ENCODE peak calls at places on chromosomes 11 and 22, in five cellular contexts. One of them, this sample, is unnamed.

GRCh38 chr22:49433717-49434611 is 393.7 kb downstream of the BRD1 start:
- DNase-seq in hepatocyte: no peak
- DNase-seq in adrenal gland: no peak
- DNase-seq in foreskin keratinocyte: no peak
- DNase-seq in body of pancreas: no peak
- DNase-seq in this sample: no peak

GRCh38 chr22:35894937-35895708 is 133.5 kb downstream of the RBFOX2 start:
- DNase-seq in hepatocyte: peak
- DNase-seq in adrenal gland: peak
- DNase-seq in foreskin keratinocyte: peak
- DNase-seq in body of pancreas: no peak
- DNase-seq in this sample: peak

GRCh38 chr11:2701898-2702434 is 2.2 kb upstream of the KCNQ1OT1 start:
- DNase-seq in hepatocyte: no peak
- DNase-seq in adrenal gland: no peak
- DNase-seq in foreskin keratinocyte: no peak
- DNase-seq in body of pancreas: no peak
- DNase-seq in this sample: no peak

GRCh38 chr11:36142439-36142838 is 146.8 kb downstream of the COMMD9 start:
- DNase-seq in hepatocyte: no peak
- DNase-seq in adrenal gland: no peak
- DNase-seq in foreskin keratinocyte: no peak
- DNase-seq in body of pancreas: no peak
- DNase-seq in this sample: no peak

GRCh38 chr11:362642-363442 is 6.5 kb upstream of the B4GALNT4 start:
- DNase-seq in hepatocyte: no peak
- DNase-seq in adrenal gland: no peak
- DNase-seq in foreskin keratinocyte: no peak
- DNase-seq in body of pancreas: no peak
- DNase-seq in this sample: no peak

GRCh38 chr11:46361283-46362145 is 14.3 kb downstream of the DGKZ start:
- DNase-seq in hepatocyte: no peak
- DNase-seq in adrenal gland: no peak
- DNase-seq in foreskin keratinocyte: no peak
- DNase-seq in body of pancreas: peak
- DNase-seq in this sample: no peak

GRCh38 chr22:23970816-23971482 is 3.3 kb downstream of the DDT start:
- DNase-seq in hepatocyte: peak
- DNase-seq in adrenal gland: no peak
- DNase-seq in foreskin keratinocyte: no peak
- DNase-seq in body of pancreas: no peak
- DNase-seq in this sample: no peak

GRCh38 chr11:90849278-90849677 is 626.4 kb upstream of the CHORDC1 start:
- DNase-seq in hepatocyte: no peak
- DNase-seq in adrenal gland: no peak
- DNase-seq in foreskin keratinocyte: no peak
- DNase-seq in body of pancreas: no peak
- DNase-seq in this sample: no peak

GRCh38 chr22:46516638-46517037 is 20.8 kb downstream of the CELSR1 start:
- DNase-seq in hepatocyte: no peak
- DNase-seq in adrenal gland: no peak
- DNase-seq in foreskin keratinocyte: no peak
- DNase-seq in body of pancreas: no peak
- DNase-seq in this sample: no peak

GRCh38 chr11:1876361-1877063 is 15.2 kb downstream of the PRR33 start:
- DNase-seq in hepatocyte: peak
- DNase-seq in adrenal gland: peak
- DNase-seq in foreskin keratinocyte: peak
- DNase-seq in body of pancreas: peak
- DNase-seq in this sample: peak

GRCh38 chr11:95108159-95108611 is 18.5 kb downstream of the ENDOD1 start:
- DNase-seq in hepatocyte: peak
- DNase-seq in adrenal gland: peak
- DNase-seq in foreskin keratinocyte: peak
- DNase-seq in body of pancreas: peak
- DNase-seq in this sample: peak

GRCh38 chr11:9399466-9399865 is 15.0 kb downstream of the IPO7 start:
- DNase-seq in hepatocyte: no peak
- DNase-seq in adrenal gland: no peak
- DNase-seq in foreskin keratinocyte: no peak
- DNase-seq in body of pancreas: no peak
- DNase-seq in this sample: no peak

GRCh38 chr11:117187007-117187406 is 8.5 kb downstream of the SIDT2 start:
- DNase-seq in hepatocyte: no peak
- DNase-seq in adrenal gland: peak
- DNase-seq in foreskin keratinocyte: no peak
- DNase-seq in body of pancreas: peak
- DNase-seq in this sample: peak

GRCh38 chr22:31579835-31580242 is 82.2 kb downstream of the PISD start:
- DNase-seq in hepatocyte: peak
- DNase-seq in adrenal gland: no peak
- DNase-seq in foreskin keratinocyte: no peak
- DNase-seq in body of pancreas: no peak
- DNase-seq in this sample: no peak

GRCh38 chr11:130211781-130212401 is 52.3 kb downstream of the ST14 start:
- DNase-seq in hepatocyte: no peak
- DNase-seq in adrenal gland: peak
- DNase-seq in foreskin keratinocyte: no peak
- DNase-seq in body of pancreas: no peak
- DNase-seq in this sample: peak

GRCh38 chr11:112614605-112615004 is 346.6 kb upstream of the NCAM1 start:
- DNase-seq in hepatocyte: no peak
- DNase-seq in adrenal gland: no peak
- DNase-seq in foreskin keratinocyte: peak
- DNase-seq in body of pancreas: no peak
- DNase-seq in this sample: no peak

GRCh38 chr22:49617264-49617663 is 210.4 kb downstream of the BRD1 start:
- DNase-seq in hepatocyte: no peak
- DNase-seq in adrenal gland: no peak
- DNase-seq in foreskin keratinocyte: no peak
- DNase-seq in body of pancreas: no peak
- DNase-seq in this sample: no peak

GRCh38 chr11:33773399-33774355 is 643 bp downstream of the FBXO3 start:
- DNase-seq in hepatocyte: peak
- DNase-seq in adrenal gland: no peak
- DNase-seq in foreskin keratinocyte: peak
- DNase-seq in body of pancreas: no peak
- DNase-seq in this sample: peak

GRCh38 chr11:130163346-130164220 is 4.0 kb downstream of the ST14 start:
- DNase-seq in hepatocyte: no peak
- DNase-seq in adrenal gland: peak
- DNase-seq in foreskin keratinocyte: no peak
- DNase-seq in body of pancreas: peak
- DNase-seq in this sample: peak

GRCh38 chr11:130635937-130636336 is 187.5 kb downstream of the ADAMTS15 start:
- DNase-seq in hepatocyte: no peak
- DNase-seq in adrenal gland: no peak
- DNase-seq in foreskin keratinocyte: no peak
- DNase-seq in body of pancreas: no peak
- DNase-seq in this sample: no peak

GRCh38 chr11:112364962-112365481 is 104.4 kb upstream of the PLET1 start:
- DNase-seq in hepatocyte: peak
- DNase-seq in adrenal gland: no peak
- DNase-seq in foreskin keratinocyte: peak
- DNase-seq in body of pancreas: no peak
- DNase-seq in this sample: no peak

GRCh38 chr11:9535189-9535781 is 38.2 kb upstream of the WEE1 start:
- DNase-seq in hepatocyte: peak
- DNase-seq in adrenal gland: peak
- DNase-seq in foreskin keratinocyte: peak
- DNase-seq in body of pancreas: peak
- DNase-seq in this sample: peak

GRCh38 chr11:7668911-7669310 is 4.4 kb downstream of the CYB5R2 start:
- DNase-seq in hepatocyte: no peak
- DNase-seq in adrenal gland: no peak
- DNase-seq in foreskin keratinocyte: peak
- DNase-seq in body of pancreas: no peak
- DNase-seq in this sample: no peak

GRCh38 chr11:119626197-119626909 is 102.6 kb downstream of the NECTIN1 start:
- DNase-seq in hepatocyte: no peak
- DNase-seq in adrenal gland: no peak
- DNase-seq in foreskin keratinocyte: no peak
- DNase-seq in body of pancreas: no peak
- DNase-seq in this sample: no peak

GRCh38 chr11:29119691-29120328 is 897.0 kb downstream of the KCNA4 start:
- DNase-seq in hepatocyte: peak
- DNase-seq in adrenal gland: no peak
- DNase-seq in foreskin keratinocyte: peak
- DNase-seq in body of pancreas: no peak
- DNase-seq in this sample: no peak

GRCh38 chr22:46202897-46203589 is 47.0 kb downstream of the CDPF1 start:
- DNase-seq in hepatocyte: peak
- DNase-seq in adrenal gland: no peak
- DNase-seq in foreskin keratinocyte: no peak
- DNase-seq in body of pancreas: no peak
- DNase-seq in this sample: peak

DNA sequence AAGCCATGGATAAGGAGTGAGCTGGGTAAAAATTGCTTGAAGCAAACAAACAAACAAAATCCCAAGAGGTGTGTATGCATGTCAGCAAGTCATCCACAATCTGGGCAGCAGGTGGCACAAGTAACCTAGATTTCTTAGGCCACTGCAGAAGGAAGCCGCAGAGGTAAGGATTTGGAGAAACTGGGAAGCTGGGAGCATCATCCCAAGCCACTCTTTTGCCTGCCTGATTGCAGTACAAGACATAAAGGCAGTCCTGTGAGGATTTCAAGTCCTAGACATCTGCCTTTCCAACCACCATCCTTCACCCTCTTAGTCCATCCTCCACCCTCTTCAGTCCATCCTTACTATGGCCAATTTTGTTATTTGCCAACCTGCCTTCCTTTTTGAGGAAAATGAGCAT is 67.2 kb upstream of the BMAL1 start:
- DNase-seq in hepatocyte: peak
- DNase-seq in adrenal gland: peak
- DNase-seq in foreskin keratinocyte: peak
- DNase-seq in body of pancreas: peak
- DNase-seq in this sample: peak
- TF ChIP-seq CTCF in hepatocyte: peak
- TF ChIP-seq CTCF in adrenal gland: peak
- TF ChIP-seq CTCF in foreskin keratinocyte: peak
- TF ChIP-seq CTCF in body of pancreas: peak
- TF ChIP-seq CTCF in this sample: peak

GRCh38 chr22:20550057-20550817 is 42.8 kb downstream of the MED15 start:
- DNase-seq in hepatocyte: no peak
- DNase-seq in adrenal gland: no peak
- DNase-seq in foreskin keratinocyte: no peak
- DNase-seq in body of pancreas: no peak
- DNase-seq in this sample: no peak
- H3K27ac ChIP-seq in hepatocyte: peak
- H3K27ac ChIP-seq in adrenal gland: peak
- H3K27ac ChIP-seq in foreskin keratinocyte: no peak
- H3K27ac ChIP-seq in body of pancreas: peak
- H3K27ac ChIP-seq in this sample: peak

GRCh38 chr11:64656797-64657196 is 65.8 kb downstream of the SLC22A12 start:
- DNase-seq in hepatocyte: no peak
- DNase-seq in adrenal gland: no peak
- DNase-seq in foreskin keratinocyte: no peak
- DNase-seq in body of pancreas: no peak
- DNase-seq in this sample: no peak
- TF ChIP-seq CTCF in hepatocyte: peak
- TF ChIP-seq CTCF in adrenal gland: no peak
- TF ChIP-seq CTCF in foreskin keratinocyte: no peak
- TF ChIP-seq CTCF in body of pancreas: no peak
- TF ChIP-seq CTCF in this sample: no peak

DNA sequence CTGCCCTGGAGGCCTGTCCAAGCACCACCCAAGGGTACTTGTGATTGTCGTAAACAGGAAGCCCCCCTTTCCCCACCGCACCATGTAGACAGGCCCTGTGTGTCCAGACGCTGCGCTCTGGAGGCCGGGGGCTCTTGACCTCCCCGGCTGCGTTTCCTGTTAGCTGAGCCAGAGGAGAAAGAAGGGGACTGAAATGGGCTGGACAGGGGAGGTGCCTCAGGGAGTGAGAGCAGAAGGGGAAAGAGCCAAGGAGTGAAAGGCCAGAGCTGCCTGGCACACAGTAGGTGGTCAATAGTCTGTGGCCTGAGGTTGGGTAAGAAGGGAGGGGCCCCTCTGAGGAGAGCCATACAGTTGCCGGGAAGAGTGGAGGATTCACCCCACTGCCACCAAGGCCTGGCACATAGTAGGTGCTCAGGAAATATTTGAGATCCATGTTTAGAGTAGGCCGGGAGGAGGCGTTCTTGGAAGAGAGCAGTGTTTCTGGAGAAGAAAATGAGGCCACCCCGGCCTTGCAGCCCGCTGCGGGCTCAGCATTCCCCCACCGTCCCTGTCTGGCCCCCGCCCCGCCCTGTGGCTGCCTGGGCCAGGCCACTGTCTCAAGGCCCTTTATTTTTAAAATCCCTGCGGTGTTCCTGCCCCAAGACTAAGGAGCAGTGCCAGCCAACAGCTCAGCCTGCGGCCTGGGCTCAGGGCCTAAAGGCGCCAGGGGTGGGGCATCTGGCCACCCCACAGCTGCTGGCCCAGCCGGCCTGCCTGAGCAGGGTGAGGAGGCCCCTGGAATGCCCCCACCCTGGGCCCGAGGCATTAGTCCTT is 13.6 kb upstream of the CDC42EP1 start:
- DNase-seq in hepatocyte: no peak
- DNase-seq in adrenal gland: peak
- DNase-seq in foreskin keratinocyte: no peak
- DNase-seq in body of pancreas: peak
- DNase-seq in this sample: peak
- H3K27ac ChIP-seq in hepatocyte: peak
- H3K27ac ChIP-seq in adrenal gland: peak
- H3K27ac ChIP-seq in foreskin keratinocyte: peak
- H3K27ac ChIP-seq in body of pancreas: peak
- H3K27ac ChIP-seq in this sample: peak

GRCh38 chr11:85967457-85967856 is 101.4 kb downstream of the PICALM start:
- DNase-seq in hepatocyte: no peak
- DNase-seq in adrenal gland: no peak
- DNase-seq in foreskin keratinocyte: no peak
- DNase-seq in body of pancreas: no peak
- DNase-seq in this sample: no peak
- TF ChIP-seq CTCF in hepatocyte: no peak
- TF ChIP-seq CTCF in adrenal gland: no peak
- TF ChIP-seq CTCF in foreskin keratinocyte: no peak
- TF ChIP-seq CTCF in body of pancreas: no peak
- TF ChIP-seq CTCF in this sample: no peak

DNA sequence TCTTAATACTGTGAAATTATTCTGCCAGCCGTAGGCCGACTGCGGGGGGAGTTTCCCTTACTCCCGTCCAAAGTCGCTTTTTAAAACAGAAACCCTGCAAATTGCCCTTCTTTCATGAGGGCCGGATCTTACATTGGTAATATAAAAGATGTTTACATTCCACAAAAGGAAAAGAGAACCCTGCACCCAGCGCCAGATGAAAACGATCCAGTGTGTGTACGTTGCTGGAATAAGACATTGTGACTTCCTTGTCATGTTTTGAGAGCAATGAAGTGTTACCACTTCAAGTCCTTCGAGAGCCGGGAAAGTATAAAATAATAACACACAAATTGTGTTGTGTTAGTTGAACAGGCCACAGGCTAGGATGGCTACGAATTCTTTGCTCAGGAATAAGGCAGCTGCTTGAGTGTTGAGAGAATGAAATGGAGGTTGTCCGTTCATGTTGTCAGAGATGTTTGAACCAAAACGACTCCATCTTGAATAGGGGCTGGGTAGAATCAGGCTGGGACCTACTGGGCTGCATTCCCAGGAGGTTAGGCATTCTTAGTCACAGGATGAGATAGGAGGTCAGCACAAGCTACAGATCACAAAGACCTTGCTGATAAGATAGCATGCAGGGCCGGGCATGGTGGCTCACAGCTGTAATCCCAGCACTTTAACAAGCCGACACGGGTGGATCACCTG is 5.4 kb upstream of the ARHGAP8 start:
- DNase-seq in hepatocyte: peak
- DNase-seq in adrenal gland: peak
- DNase-seq in foreskin keratinocyte: no peak
- DNase-seq in body of pancreas: peak
- DNase-seq in this sample: peak
- H3K27ac ChIP-seq in hepatocyte: peak
- H3K27ac ChIP-seq in adrenal gland: no peak
- H3K27ac ChIP-seq in foreskin keratinocyte: no peak
- H3K27ac ChIP-seq in body of pancreas: peak
- H3K27ac ChIP-seq in this sample: peak

This sample was measured in colonic mucosa.